ENCODE peak calls at places on chromosomes 11 and 22, in five cellular contexts. One of them, this sample, is unnamed.

GRCh38 chr11:12185914-12186313 is 75.5 kb downstream of the MICAL2 start:
- DNase-seq in IMR-90: peak
- DNase-seq in HepG2: no peak
- DNase-seq in K562: no peak
- DNase-seq in H1: no peak
- DNase-seq in this sample: no peak

GRCh38 chr11:120028181-120028935 is 109.6 kb downstream of the TRIM29 start:
- DNase-seq in IMR-90: no peak
- DNase-seq in HepG2: no peak
- DNase-seq in K562: no peak
- DNase-seq in H1: peak
- DNase-seq in this sample: no peak

GRCh38 chr11:44950625-44951472 is at the start of gene TP53I11:
- DNase-seq in IMR-90: peak
- DNase-seq in HepG2: no peak
- DNase-seq in K562: peak
- DNase-seq in H1: no peak
- DNase-seq in this sample: peak

GRCh38 chr11:64894070-64894811 is 15.8 kb upstream of the EHD1 start:
- DNase-seq in IMR-90: peak
- DNase-seq in HepG2: peak
- DNase-seq in K562: peak
- DNase-seq in H1: peak
- DNase-seq in this sample: peak

GRCh38 chr22:32850591-32851517 is 49.3 kb downstream of the TIMP3 start:
- DNase-seq in IMR-90: no peak
- DNase-seq in HepG2: no peak
- DNase-seq in K562: no peak
- DNase-seq in H1: no peak
- DNase-seq in this sample: no peak

GRCh38 chr22:27075891-27076290 is 418.5 kb downstream of the MIAT start:
- DNase-seq in IMR-90: no peak
- DNase-seq in HepG2: no peak
- DNase-seq in K562: no peak
- DNase-seq in H1: no peak
- DNase-seq in this sample: no peak

GRCh38 chr11:19766206-19766605 is 53.6 kb downstream of the NAV2 start:
- DNase-seq in IMR-90: peak
- DNase-seq in HepG2: no peak
- DNase-seq in K562: no peak
- DNase-seq in H1: no peak
- DNase-seq in this sample: no peak

GRCh38 chr11:86490582-86490981 is 115.9 kb downstream of the CCDC81 start:
- DNase-seq in IMR-90: no peak
- DNase-seq in HepG2: no peak
- DNase-seq in K562: no peak
- DNase-seq in H1: no peak
- DNase-seq in this sample: no peak

GRCh38 chr11:72585762-72586590 is 88.2 kb downstream of the PDE2A start:
- DNase-seq in IMR-90: peak
- DNase-seq in HepG2: peak
- DNase-seq in K562: peak
- DNase-seq in H1: peak
- DNase-seq in this sample: peak

GRCh38 chr22:48186121-48186790 is 1423.8 kb downstream of the TBC1D22A start:
- DNase-seq in IMR-90: no peak
- DNase-seq in HepG2: no peak
- DNase-seq in K562: no peak
- DNase-seq in H1: peak
- DNase-seq in this sample: no peak

GRCh38 chr11:20000393-20001134 is 159.7 kb downstream of the DBX1 start:
- DNase-seq in IMR-90: no peak
- DNase-seq in HepG2: peak
- DNase-seq in K562: no peak
- DNase-seq in H1: peak
- DNase-seq in this sample: peak

GRCh38 chr11:707817-708420 is 1.9 kb downstream of the EPS8L2 start:
- DNase-seq in IMR-90: no peak
- DNase-seq in HepG2: peak
- DNase-seq in K562: no peak
- DNase-seq in H1: no peak
- DNase-seq in this sample: no peak

GRCh38 chr22:20204281-20204680 is 53.4 kb upstream of the CCDC188 start:
- DNase-seq in IMR-90: no peak
- DNase-seq in HepG2: no peak
- DNase-seq in K562: no peak
- DNase-seq in H1: no peak
- DNase-seq in this sample: no peak

GRCh38 chr11:134413334-134414035 is 1.4 kb upstream of the B3GAT1 start:
- DNase-seq in IMR-90: no peak
- DNase-seq in HepG2: no peak
- DNase-seq in K562: no peak
- DNase-seq in H1: peak
- DNase-seq in this sample: no peak

GRCh38 chr11:44726278-44727113 is at the start of gene TSPAN18:
- DNase-seq in IMR-90: no peak
- DNase-seq in HepG2: no peak
- DNase-seq in K562: peak
- DNase-seq in H1: peak
- DNase-seq in this sample: no peak

GRCh38 chr22:44023404-44024287 is 456 bp upstream of the PARVB start:
- DNase-seq in IMR-90: peak
- DNase-seq in HepG2: no peak
- DNase-seq in K562: peak
- DNase-seq in H1: peak
- DNase-seq in this sample: no peak

GRCh38 chr11:87879118-87879517 is 296.1 kb downstream of the RAB38 start:
- DNase-seq in IMR-90: no peak
- DNase-seq in HepG2: no peak
- DNase-seq in K562: no peak
- DNase-seq in H1: no peak
- DNase-seq in this sample: no peak

GRCh38 chr11:8541448-8541847 is 52.6 kb downstream of the STK33 start:
- DNase-seq in IMR-90: no peak
- DNase-seq in HepG2: no peak
- DNase-seq in K562: no peak
- DNase-seq in H1: no peak
- DNase-seq in this sample: no peak

GRCh38 chr11:108111126-108111525 is 10.2 kb upstream of the ACAT1 start:
- DNase-seq in IMR-90: no peak
- DNase-seq in HepG2: no peak
- DNase-seq in K562: no peak
- DNase-seq in H1: no peak
- DNase-seq in this sample: no peak

GRCh38 chr22:35664955-35665577 is 16.8 kb downstream of the APOL6 start:
- DNase-seq in IMR-90: no peak
- DNase-seq in HepG2: no peak
- DNase-seq in K562: no peak
- DNase-seq in H1: no peak
- DNase-seq in this sample: no peak

GRCh38 chr22:26806445-26807170 is 149.2 kb downstream of the MIAT start:
- DNase-seq in IMR-90: no peak
- DNase-seq in HepG2: no peak
- DNase-seq in K562: no peak
- DNase-seq in H1: no peak
- DNase-seq in this sample: no peak

GRCh38 chr11:66100272-66101037 is 30.4 kb downstream of the PACS1 start:
- DNase-seq in IMR-90: no peak
- DNase-seq in HepG2: no peak
- DNase-seq in K562: no peak
- DNase-seq in H1: no peak
- DNase-seq in this sample: peak

GRCh38 chr11:95577716-95578460 is 211.7 kb downstream of the FAM76B start:
- DNase-seq in IMR-90: peak
- DNase-seq in HepG2: no peak
- DNase-seq in K562: no peak
- DNase-seq in H1: no peak
- DNase-seq in this sample: no peak

GRCh38 chr22:30127749-30128166 is 47.5 kb downstream of the HORMAD2 start:
- DNase-seq in IMR-90: peak
- DNase-seq in HepG2: no peak
- DNase-seq in K562: no peak
- DNase-seq in H1: no peak
- DNase-seq in this sample: no peak

GRCh38 chr22:37639070-37639760 is at the start of gene SH3BP1:
- DNase-seq in IMR-90: no peak
- DNase-seq in HepG2: peak
- DNase-seq in K562: peak
- DNase-seq in H1: peak
- DNase-seq in this sample: no peak

GRCh38 chr11:32090774-32091370 is at the start of gene RCN1:
- DNase-seq in IMR-90: peak
- DNase-seq in HepG2: peak
- DNase-seq in K562: peak
- DNase-seq in H1: peak
- DNase-seq in this sample: peak

GRCh38 chr11:104967493-104968364 is 645 bp downstream of the CASP4 start:
- DNase-seq in IMR-90: peak
- DNase-seq in HepG2: no peak
- DNase-seq in K562: no peak
- DNase-seq in H1: no peak
- DNase-seq in this sample: no peak

GRCh38 chr22:27782065-27782464 is 19.5 kb downstream of the MN1 start:
- DNase-seq in IMR-90: no peak
- DNase-seq in HepG2: no peak
- DNase-seq in K562: no peak
- DNase-seq in H1: no peak
- DNase-seq in this sample: no peak

DNA sequence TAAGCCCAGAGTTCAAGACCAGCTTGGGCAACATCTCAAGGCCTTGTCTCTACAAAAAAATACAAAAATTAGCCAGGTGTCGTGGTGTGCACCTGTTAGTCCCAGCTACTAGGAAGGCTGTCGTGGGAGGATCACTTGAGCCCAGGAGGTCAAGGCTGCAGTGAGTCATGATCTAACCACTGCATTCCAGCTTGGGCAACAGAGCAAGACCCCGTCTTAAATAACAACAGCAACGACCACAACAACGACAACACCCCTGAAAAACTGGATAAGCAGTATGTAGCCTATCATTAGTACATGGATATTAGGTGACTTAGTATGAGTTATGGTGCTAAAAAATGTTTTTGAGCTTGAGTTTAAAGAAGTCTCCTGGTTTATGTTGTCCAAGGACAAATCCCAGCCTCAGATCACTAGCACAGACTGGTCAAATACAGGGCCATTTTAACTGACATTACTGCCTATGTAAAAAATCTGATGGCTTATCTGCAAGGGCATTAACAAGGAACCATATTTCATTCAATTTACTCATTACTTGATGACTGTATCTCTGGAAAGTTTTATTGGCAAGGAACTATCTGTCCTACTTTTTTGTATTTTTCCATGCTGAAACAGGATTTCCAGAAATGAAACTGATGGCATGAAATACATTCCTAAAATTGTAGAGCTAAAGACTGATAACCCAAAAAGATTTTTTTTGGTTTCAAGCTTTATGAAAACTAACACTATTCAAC is 23.4 kb downstream of the C2CD3 start:
- DNase-seq in IMR-90: peak
- DNase-seq in HepG2: no peak
- DNase-seq in K562: no peak
- DNase-seq in H1: no peak
- DNase-seq in this sample: no peak
- TF ChIP-seq RAD21 in IMR-90: no peak
- TF ChIP-seq RAD21 in HepG2: no peak
- TF ChIP-seq RAD21 in K562: no peak
- TF ChIP-seq RAD21 in H1: no peak
- TF ChIP-seq RAD21 in this sample: no peak

GRCh38 chr11:118893662-118894061 is 10.0 kb downstream of the CXCR5 start:
- DNase-seq in IMR-90: no peak
- DNase-seq in HepG2: no peak
- DNase-seq in K562: no peak
- DNase-seq in H1: no peak
- DNase-seq in this sample: no peak
- TF ChIP-seq MAFK in IMR-90: no peak
- TF ChIP-seq MAFK in HepG2: no peak
- TF ChIP-seq MAFK in K562: no peak
- TF ChIP-seq MAFK in H1: no peak
- TF ChIP-seq MAFK in this sample: no peak

GRCh38 chr11:22829231-22830081 is at the start of gene SVIP:
- DNase-seq in IMR-90: peak
- DNase-seq in HepG2: peak
- DNase-seq in K562: peak
- DNase-seq in H1: peak
- DNase-seq in this sample: peak
- TF ChIP-seq RAD21 in IMR-90: peak
- TF ChIP-seq RAD21 in HepG2: no peak
- TF ChIP-seq RAD21 in K562: no peak
- TF ChIP-seq RAD21 in H1: peak
- TF ChIP-seq RAD21 in this sample: peak

DNA sequence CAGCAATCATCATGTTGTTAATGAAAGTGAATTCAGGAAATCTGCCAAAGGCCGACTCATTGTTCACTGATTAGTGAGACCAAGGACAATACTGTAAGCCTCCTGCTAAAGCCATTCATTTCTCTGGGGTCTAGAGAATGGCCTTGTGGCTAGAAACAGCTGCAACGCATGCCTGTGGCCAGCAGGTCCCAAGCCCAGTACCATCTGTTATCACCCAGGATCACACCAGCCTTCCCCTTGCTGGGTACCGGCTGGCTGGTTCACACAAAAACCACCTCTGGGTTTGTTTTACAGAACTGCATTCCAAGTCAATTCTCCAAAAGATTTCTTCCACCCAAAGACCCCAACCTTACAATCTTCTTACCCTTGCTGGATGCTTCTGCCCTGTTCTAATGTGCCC is 1.1 kb downstream of the PLAAT5 start:
- DNase-seq in IMR-90: no peak
- DNase-seq in HepG2: no peak
- DNase-seq in K562: no peak
- DNase-seq in H1: no peak
- DNase-seq in this sample: no peak
- TF ChIP-seq MAFK in IMR-90: no peak
- TF ChIP-seq MAFK in HepG2: no peak
- TF ChIP-seq MAFK in K562: no peak
- TF ChIP-seq MAFK in H1: no peak
- TF ChIP-seq MAFK in this sample: no peak

DNA sequence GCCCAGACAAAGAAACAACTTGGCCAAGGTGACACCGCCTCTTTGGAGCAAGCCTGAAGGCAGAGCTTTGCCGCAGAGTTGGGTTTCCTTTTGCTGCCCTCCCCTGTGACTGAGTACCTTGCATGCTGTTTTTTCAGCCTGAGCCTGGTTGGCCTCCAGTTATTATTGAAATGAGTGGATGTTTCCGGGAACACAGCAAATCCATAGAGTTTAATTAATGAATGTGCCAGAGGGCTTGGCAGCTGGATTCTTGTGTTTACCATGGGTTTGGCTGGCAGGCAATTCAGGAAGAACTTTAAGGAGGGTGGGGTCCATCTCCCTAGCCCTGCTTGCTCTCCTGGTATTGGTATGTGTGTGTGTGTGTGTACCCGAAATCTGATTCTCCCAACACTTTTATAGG is 65.6 kb upstream of the CRYBB3 start:
- DNase-seq in IMR-90: no peak
- DNase-seq in HepG2: no peak
- DNase-seq in K562: no peak
- DNase-seq in H1: no peak
- DNase-seq in this sample: no peak
- TF ChIP-seq RAD21 in IMR-90: no peak
- TF ChIP-seq RAD21 in HepG2: no peak
- TF ChIP-seq RAD21 in K562: no peak
- TF ChIP-seq RAD21 in H1: no peak
- TF ChIP-seq RAD21 in this sample: no peak

This sample was measured in A549.